ENCODE peak calls at places on chromosomes 3 and 15, in nine cellular contexts. T is foreskin keratinocyte, G is COR-L47, X is cardiac fibroblast, Z is EL, Q is H54, L is iPS-NIHi11, A is EH, M is NCI-H1105 treated with DMSO at 0.1 percent for 48 hours. F is an unnamed sample.
A peak's percentile ranks its signal among the peaks of the same experiment; 100 is the strongest.

GRCh38 chr15:40743921-40744809 is 10.9 kb downstream of the RMDN3 start:
- DNase-seq in T (peak; percentile 63), G (no peak), X (peak; percentile 91), Z (peak; percentile 84), Q (peak; percentile 45), L (no peak), A (peak; percentile 73), M (no peak), F (no peak)

GRCh38 chr15:91515188-91515754 is 338.2 kb upstream of the SLCO3A1 start:
- DNase-seq in T (peak; percentile 75), G (no peak), X (peak; percentile 95), Z (peak; percentile 72), Q (peak; percentile 33), L (no peak), A (peak; percentile 89), M (no peak), F (no peak)

GRCh38 chr15:37764733-37765191 is 169.7 kb upstream of the TMCO5A start:
- DNase-seq in T (peak; percentile 6), G (peak; percentile 49), X (peak; percentile 85), Z (peak; percentile 67), Q (peak; percentile 15), L (peak; percentile 45), A (peak; percentile 67), M (peak; percentile 17), F (peak; percentile 14)

GRCh38 chr15:71089801-71090200 is 25.5 kb upstream of the THSD4 start:
- DNase-seq in T (no peak), G (no peak), X (no peak), Z (no peak), Q (no peak), L (no peak), A (peak; percentile 56), M (no peak), F (no peak)

GRCh38 chr3:10783360-10784346 is 32.4 kb upstream of the SLC6A11 start:
- DNase-seq in T (no peak), G (no peak), X (peak; percentile 48), Z (peak; percentile 27), Q (peak; percentile 38), L (peak; percentile 49), A (peak; percentile 30), M (peak; percentile 6), F (peak; percentile 33)

GRCh38 chr3:190175490-190175889 is 54.8 kb upstream of the P3H2 start:
- DNase-seq in T (no peak), G (no peak), X (no peak), Z (peak; percentile 49), Q (no peak), L (no peak), A (peak; percentile 58), M (no peak), F (no peak)

GRCh38 chr15:23753248-23753647 is 66.1 kb upstream of the NDN start:
- DNase-seq in T (no peak), G (no peak), X (no peak), Z (no peak), Q (no peak), L (no peak), A (no peak), M (no peak), F (no peak)

GRCh38 chr3:138381413-138381901 is 33.1 kb downstream of the MRAS start:
- DNase-seq in T (no peak), G (no peak), X (peak; percentile 10), Z (no peak), Q (no peak), L (no peak), A (peak; percentile 56), M (no peak), F (no peak)

GRCh38 chr3:48140284-48140683 is 47.9 kb downstream of the CDC25A start:
- DNase-seq in T (no peak), G (no peak), X (no peak), Z (no peak), Q (no peak), L (no peak), A (no peak), M (no peak), F (no peak)

GRCh38 chr3:39707314-39707909 is 102.0 kb upstream of the MYRIP start:
- DNase-seq in T (no peak), G (no peak), X (peak; percentile 68), Z (peak; percentile 45), Q (no peak), L (peak; percentile 50), A (peak; percentile 54), M (peak; percentile 17), F (no peak)

GRCh38 chr3:196661400-196661799 is 21.9 kb downstream of the NRROS start:
- DNase-seq in T (no peak), G (peak; percentile 9), X (no peak), Z (no peak), Q (no peak), L (peak; percentile 45), A (no peak), M (peak; percentile 43), F (no peak)

GRCh38 chr3:49422379-49423248 is at the start of gene AMT:
- DNase-seq in T (no peak), G (no peak), X (no peak), Z (no peak), Q (no peak), L (peak; percentile 94), A (peak; percentile 52), M (peak; percentile 9), F (peak; percentile 67)

GRCh38 chr3:158560979-158561378 is 10.0 kb upstream of the MLF1 start:
- DNase-seq in T (no peak), G (no peak), X (no peak), Z (no peak), Q (no peak), L (no peak), A (no peak), M (no peak), F (no peak)

GRCh38 chr3:111112913-111113312 is 41.3 kb downstream of the NECTIN3 start:
- DNase-seq in T (no peak), G (no peak), X (peak; percentile 72), Z (peak; percentile 21), Q (no peak), L (no peak), A (no peak), M (no peak), F (no peak)

GRCh38 chr3:71709908-71710511 is 15.2 kb downstream of the EIF4E3 start:
- DNase-seq in T (no peak), G (no peak), X (no peak), Z (no peak), Q (no peak), L (no peak), A (no peak), M (no peak), F (no peak)

F was measured in neural crest cell.